ENCODE peak calls at places on chromosomes 1 and 21, in five cellular contexts. A, C, S, U and L are unnamed samples. For H3K4me1, the result is how much of the 10 kb centered on the place peaks cover.

GRCh38 chr1:234696148-234696576 is 86.2 kb upstream of the IRF2BP2 start:
- DNase-seq in A (no peak), C (no peak), U (peak), S (no peak), L (no peak)

GRCh38 chr21:46000731-46001641 is 19.4 kb downstream of the COL6A1 start:
- DNase-seq in A (peak), U (no peak), C (no peak), S (no peak), L (no peak)

GRCh38 chr1:22133928-22134324 is 9.0 kb downstream of the WNT4 start:
- DNase-seq in A (no peak), U (no peak), C (no peak), S (no peak), L (no peak)

GRCh38 chr1:43565600-43566360 is 35.1 kb downstream of the PTPRF start:
- DNase-seq in U (no peak), S (no peak), C (peak), A (peak), L (no peak)

GRCh38 chr1:43549921-43550597 is 19.4 kb downstream of the PTPRF start:
- DNase-seq in S (no peak), U (no peak), C (no peak), A (peak), L (no peak)

GRCh38 chr1:51843948-51844347 is 34.6 kb downstream of the NRDC start:
- DNase-seq in U (no peak), C (no peak), A (no peak), S (no peak), L (no peak)

GRCh38 chr1:201456499-201457309 is 12.3 kb downstream of the PHLDA3 start:
- DNase-seq in A (peak), U (no peak), S (no peak), C (peak), L (peak)

GRCh38 chr1:7726623-7727022 is 44.5 kb upstream of the VAMP3 start:
- DNase-seq in U (no peak), S (no peak), A (no peak), C (peak), L (no peak)

GRCh38 chr1:91631718-91632330 is 131.2 kb downstream of the CDC7 start:
- DNase-seq in U (no peak), S (no peak), C (no peak), A (no peak), L (no peak)

GRCh38 chr1:238690415-238690814 is 696.0 kb upstream of the CHRM3 start:
- DNase-seq in S (no peak), C (no peak), U (no peak), A (no peak), L (no peak)

GRCh38 chr1:110587906-110588305 is 18.3 kb downstream of the KCNA2 start:
- DNase-seq in U (no peak), A (no peak), S (no peak), C (no peak), L (no peak)

GRCh38 chr1:93905734-93906133 is 3.5 kb downstream of the GCLM start:
- DNase-seq in U (no peak), C (peak), A (no peak), S (no peak), L (peak)

GRCh38 chr1:205354259-205354904 is 2.3 kb downstream of the KLHDC8A start:
- DNase-seq in A (peak), U (peak), C (peak), S (peak), L (peak)

GRCh38 chr1:158117854-158118691 is 62.6 kb upstream of the CD1D start:
- DNase-seq in C (peak), A (peak), S (peak), U (no peak), L (peak)

GRCh38 chr1:17768651-17769241 is 13.6 kb downstream of the ACTL8 start:
- DNase-seq in C (no peak), S (peak), U (no peak), A (no peak), L (no peak)

GRCh38 chr1:178593526-178593925 is 80.6 kb downstream of the TEX35 start:
- DNase-seq in U (no peak), A (no peak), C (no peak), S (no peak), L (no peak)

GRCh38 chr21:16588433-16588860 is 858.7 kb downstream of the USP25 start:
- DNase-seq in C (no peak), S (peak), A (no peak), U (no peak), L (no peak)

GRCh38 chr21:44890338-44890931 is 16.9 kb upstream of the PTTG1IP start:
- DNase-seq in A (no peak), S (no peak), C (no peak), U (no peak), L (no peak)

GRCh38 chr1:3736131-3736561 is 16.1 kb upstream of the CCDC27 start:
- DNase-seq in C (no peak), S (no peak), A (no peak), U (no peak), L (no peak)

GRCh38 chr1:87131809-87132663 is 196.6 kb upstream of the LMO4 start:
- DNase-seq in U (no peak), S (peak), C (peak), A (peak), L (peak)

GRCh38 chr1:63569068-63569467 is 24.1 kb upstream of the PGM1 start:
- DNase-seq in S (no peak), U (no peak), C (no peak), A (no peak), L (no peak)

GRCh38 chr21:46227811-46228344 is 696 bp downstream of the LSS start:
- DNase-seq in A (no peak), U (no peak), S (no peak), C (peak), L (no peak)

GRCh38 chr1:151680812-151681211 is 35.8 kb downstream of the CELF3 start:
- DNase-seq in C (peak), S (peak), A (no peak), U (no peak), L (no peak)

GRCh38 chr1:235775461-235775860 is 91.2 kb downstream of the LYST start:
- DNase-seq in A (no peak), S (no peak), U (no peak), C (no peak), L (no peak)

GRCh38 chr1:161267332-161267731 is 8.8 kb downstream of the PCP4L1 start:
- DNase-seq in A (no peak), C (no peak), U (no peak), S (no peak), L (no peak)

GRCh38 chr1:68819190-68819829 is 322.4 kb upstream of the DEPDC1 start:
- DNase-seq in A (no peak), C (no peak), S (peak), U (no peak), L (no peak)

GRCh38 chr1:12184008-12184681 is 17.4 kb downstream of the TNFRSF1B start:
- DNase-seq in S (no peak), A (peak), U (no peak), C (peak), L (peak)
- TF ChIP-seq MYC in S (no peak), A (no peak), U (no peak), C (no peak), L (no peak)

GRCh38 chr1:2276803-2277580 is 48.9 kb downstream of the SKI start:
- DNase-seq in S (no peak), C (no peak), U (no peak), A (no peak), L (no peak)
- H3K4me1 ChIP-seq in S (under half), C (under half), U (under half), A (half or more), L (under half)

GRCh38 chr1:84569216-84569615 is 5.0 kb downstream of the CTBS start:
- DNase-seq in C (no peak), A (no peak), S (no peak), U (no peak), L (no peak)
- TF ChIP-seq MYC in C (no peak), A (no peak), S (no peak), U (no peak), L (no peak)

DNA sequence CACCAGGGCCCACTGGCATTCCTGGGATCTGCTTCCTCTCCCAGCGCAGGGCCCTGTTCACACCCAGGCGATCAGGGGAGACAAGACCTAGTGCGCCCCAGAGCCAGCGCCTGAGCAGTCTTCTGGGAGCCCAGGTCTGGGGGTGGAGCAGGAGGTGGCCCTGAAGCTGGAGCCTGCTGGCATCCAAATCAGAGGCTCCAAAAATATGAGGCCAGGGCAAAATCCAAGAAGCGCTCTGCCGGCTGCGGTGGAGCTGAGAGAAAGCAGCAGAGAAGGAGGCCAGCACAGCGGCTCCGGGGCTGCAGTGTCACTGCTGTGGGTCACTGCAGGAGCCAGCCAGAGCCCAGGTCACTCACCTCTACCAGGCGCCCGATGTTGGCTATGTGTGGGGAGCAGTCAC is 32.7 kb downstream of the SLC66A1 start:
- DNase-seq in S (no peak), U (no peak), A (no peak), C (no peak), L (no peak)
- H3K4me1 ChIP-seq in S (under half), U (under half), A (under half), C (under half), L (under half)

GRCh38 chr1:112325504-112325903 is 70.5 kb upstream of the CTTNBP2NL start:
- DNase-seq in S (no peak), C (no peak), A (no peak), U (no peak), L (no peak)
- TF ChIP-seq MYC in S (no peak), C (no peak), A (no peak), U (no peak), L (no peak)

GRCh38 chr21:42278750-42279149 is 36.5 kb downstream of the TFF3 start:
- DNase-seq in A (no peak), S (no peak), C (no peak), U (no peak), L (no peak)
- H3K4me1 ChIP-seq in A (under half), S (under half), C (under half), U (under half), L (under half)

GRCh38 chr1:209670441-209671082 is 4.7 kb upstream of the G0S2 start:
- DNase-seq in C (no peak), A (no peak), S (no peak), U (no peak), L (no peak)

GRCh38 chr1:209678981-209679539 is 3.8 kb downstream of the G0S2 start:
- DNase-seq in A (no peak), C (no peak), S (no peak), U (no peak), L (no peak)

GRCh38 chr1:209673631-209674417 is 1.4 kb upstream of the G0S2 start:
- DNase-seq in C (no peak), A (no peak), U (no peak), S (no peak), L (no peak)

GRCh38 chr1:209672705-209673630 is 2.2 kb upstream of the G0S2 start:
- DNase-seq in U (peak), S (no peak), C (no peak), A (no peak), L (no peak)

GRCh38 chr1:209674957-209675566 is at the start of gene G0S2:
- DNase-seq in U (no peak), A (no peak), S (no peak), C (no peak), L (no peak)
- TF ChIP-seq MYC in U (no peak), A (no peak), S (no peak), C (no peak), L (no peak)

GRCh38 chr1:221832617-221833016 is 90.7 kb upstream of the DUSP10 start:
- DNase-seq in S (no peak), U (no peak), C (peak), A (no peak), L (no peak)
- H3K4me1 ChIP-seq in S (under half), U (under half), C (under half), A (under half), L (under half)

GRCh38 chr1:145961109-145961424 is 3.2 kb upstream of the LIX1L start:
- DNase-seq in A (no peak), S (no peak), U (no peak), C (no peak), L (no peak)

GRCh38 chr1:145963218-145964019 is 956 bp downstream of the ANKRD34A start:
- DNase-seq in U (no peak), S (no peak), A (no peak), C (no peak), L (no peak)

GRCh38 chr1:145960468-145961108 is 2.8 kb upstream of the LIX1L start:
- DNase-seq in A (no peak), C (peak), U (no peak), S (peak), L (peak)

GRCh38 chr1:145961425-145962156 is 2.8 kb downstream of the ANKRD34A start:
- DNase-seq in S (no peak), C (no peak), A (peak), U (no peak), L (no peak)

DNA sequence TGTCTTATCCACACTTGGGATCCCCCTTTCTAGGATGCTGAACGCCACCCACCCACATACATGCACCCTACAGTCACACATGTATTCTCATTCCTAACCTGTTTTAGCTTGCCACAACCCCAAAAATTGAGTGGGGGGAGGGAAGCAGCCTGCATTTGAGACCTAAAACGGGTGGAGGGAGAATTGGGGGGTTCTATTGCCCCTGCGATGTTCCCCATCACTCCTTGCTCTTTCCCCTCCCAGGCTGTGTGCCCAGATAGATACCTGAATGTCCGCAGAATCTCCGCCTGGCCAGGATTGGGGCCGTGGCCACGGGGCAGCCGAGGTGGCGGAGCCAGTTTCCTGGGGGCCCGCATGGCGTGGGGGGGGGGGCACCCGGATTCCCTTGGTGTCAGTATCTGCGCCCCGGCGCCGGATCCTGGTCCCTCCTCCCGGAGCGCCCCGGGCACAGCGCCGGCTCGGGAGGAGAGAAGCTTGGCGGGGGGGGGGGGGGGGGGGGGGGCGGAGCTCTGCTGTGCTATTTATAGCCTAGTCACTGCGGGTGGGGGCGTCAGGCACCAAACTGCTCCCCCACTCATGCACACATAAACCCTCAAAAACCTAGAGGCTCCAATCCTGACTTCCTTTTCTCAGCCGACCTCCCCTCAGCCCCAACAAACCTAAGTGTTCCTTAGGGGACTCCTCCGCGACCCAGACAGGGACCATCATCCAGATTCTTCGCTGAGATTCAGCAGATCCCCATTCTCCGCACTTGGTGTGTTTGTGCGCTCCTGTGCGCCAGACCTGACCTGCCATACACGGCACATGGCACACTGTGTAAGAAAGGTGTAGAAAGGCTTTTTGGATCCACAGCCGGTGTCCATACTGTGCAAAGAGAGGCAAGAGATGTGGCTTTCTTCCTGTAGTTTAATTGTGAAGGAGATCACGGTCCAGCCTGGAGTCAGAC is 1.9 kb downstream of the ANKRD34A start:
- DNase-seq in A (peak), U (no peak), C (no peak), S (no peak), L (no peak)
- TF ChIP-seq MYC in A (no peak), U (no peak), C (no peak), S (no peak), L (no peak)

DNA sequence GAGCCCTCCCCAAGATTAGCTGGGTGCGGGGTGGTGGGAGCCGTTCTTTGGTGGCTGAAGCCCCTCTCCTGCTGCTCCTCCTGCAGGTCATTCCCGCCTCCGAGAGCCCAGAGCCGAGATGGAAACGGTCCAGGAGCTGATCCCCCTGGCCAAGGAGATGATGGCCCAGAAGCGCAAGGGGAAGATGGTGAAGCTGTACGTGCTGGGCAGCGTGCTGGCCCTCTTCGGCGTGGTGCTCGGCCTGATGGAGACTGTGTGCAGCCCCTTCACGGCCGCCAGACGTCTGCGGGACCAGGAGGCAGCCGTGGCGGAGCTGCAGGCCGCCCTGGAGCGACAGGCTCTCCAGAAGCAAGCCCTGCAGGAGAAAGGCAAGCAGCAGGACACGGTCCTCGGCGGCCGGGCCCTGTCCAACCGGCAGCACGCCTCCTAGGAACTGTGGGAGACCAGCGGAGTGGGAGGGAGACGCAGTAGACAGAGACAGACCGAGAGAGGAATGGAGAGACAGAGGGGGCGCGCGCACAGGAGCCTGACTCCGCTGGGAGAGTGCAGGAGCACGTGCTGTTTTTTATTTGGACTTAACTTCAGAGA is 449 bp downstream of the G0S2 start:
- DNase-seq in A (no peak), U (no peak), C (peak), S (no peak), L (no peak)
- H3K4me1 ChIP-seq in A (under half), U (under half), C (under half), S (under half), L (under half)